ENCODE peak calls at places on chromosome 14, in nine cellular contexts. I, T, Y, F, N, E, X, C and W are unnamed samples.

GRCh38 chr14:64762044-64763034 is 58.1 kb downstream of the PLEKHG3 start:
- DNase-seq in F (no peak), C (peak; percentile 96), I (peak; percentile 65), N (peak; percentile 57), E (peak; percentile 93), X (peak; percentile 74), T (peak; percentile 85), Y (peak; percentile 76), W (peak; percentile 87)

GRCh38 chr14:90681889-90682429 is 134.3 kb downstream of the TTC7B start:
- DNase-seq in Y (no peak), I (no peak), X (no peak), T (no peak), N (no peak), C (no peak), E (no peak), F (no peak), W (no peak)

GRCh38 chr14:56659964-56660551 is 80.5 kb downstream of the TMEM260 start:
- DNase-seq in C (peak; percentile 62), T (peak; percentile 90), N (no peak), Y (no peak), F (no peak), E (peak; percentile 44), I (no peak), X (no peak), W (peak; percentile 39)

GRCh38 chr14:65329481-65329880 is 83.0 kb upstream of the FUT8 start:
- DNase-seq in I (no peak), T (no peak), Y (no peak), F (no peak), X (no peak), N (no peak), C (no peak), E (no peak), W (no peak)

GRCh38 chr14:72742682-72743195 is 151.2 kb downstream of the DPF3 start:
- DNase-seq in E (no peak), I (no peak), C (no peak), F (no peak), N (peak; percentile 10), X (no peak), T (no peak), Y (no peak), W (no peak)

GRCh38 chr14:67513631-67514108 is 19.4 kb upstream of the PLEKHH1 start:
- DNase-seq in I (no peak), Y (no peak), E (no peak), T (no peak), C (no peak), X (peak; percentile 51), N (no peak), F (no peak), W (no peak)

GRCh38 chr14:35438910-35439713 is 34.6 kb upstream of the NFKBIA start:
- DNase-seq in C (no peak), T (peak; percentile 37), E (no peak), N (no peak), F (no peak), Y (no peak), I (no peak), X (no peak), W (no peak)

GRCh38 chr14:100435459-100435858 is 112.3 kb downstream of the SLC25A47 start:
- DNase-seq in E (no peak), T (no peak), F (no peak), N (no peak), X (no peak), C (no peak), I (no peak), Y (no peak), W (no peak)

GRCh38 chr14:23121401-23121800 is 2.3 kb upstream of the CEBPE start:
- DNase-seq in Y (no peak), N (no peak), I (no peak), X (peak; percentile 74), F (no peak), T (no peak), E (peak; percentile 82), C (peak; percentile 57), W (peak; percentile 47)

GRCh38 chr14:77185093-77185465 is 3.5 kb downstream of the TMEM63C start:
- DNase-seq in I (no peak), F (no peak), N (no peak), T (no peak), Y (no peak), X (no peak), E (no peak), C (no peak), W (no peak)

GRCh38 chr14:105737504-105738246 is 211.3 kb downstream of the TMEM121 start:
- DNase-seq in I (no peak), Y (no peak), E (no peak), N (no peak), F (no peak), T (no peak), C (no peak), X (no peak), W (no peak)

GRCh38 chr14:105733081-105734065 is 207.0 kb downstream of the TMEM121 start:
- DNase-seq in I (no peak), C (no peak), T (no peak), Y (no peak), X (no peak), E (no peak), N (no peak), F (no peak), W (no peak)

GRCh38 chr14:105742531-105742848 is 216.1 kb downstream of the TMEM121 start:
- DNase-seq in T (no peak), C (no peak), F (no peak), N (no peak), Y (no peak), X (no peak), I (no peak), E (no peak), W (no peak)

GRCh38 chr14:105739331-105740102 is 213.1 kb downstream of the TMEM121 start:
- DNase-seq in E (no peak), Y (no peak), T (no peak), N (no peak), F (no peak), C (no peak), I (no peak), X (no peak), W (no peak)

GRCh38 chr14:105738638-105739037 is 212.3 kb downstream of the TMEM121 start:
- DNase-seq in Y (no peak), I (no peak), X (no peak), E (no peak), F (no peak), C (no peak), T (no peak), N (no peak), W (no peak)
- TF ChIP-seq CTCF in Y (no peak), I (no peak), X (no peak), E (no peak), F (no peak), C (no peak), T (no peak), N (no peak), W (no peak)

GRCh38 chr14:95707327-95707726 is 6.6 kb downstream of the TCL1A start:
- DNase-seq in N (no peak), F (no peak), E (no peak), C (no peak), Y (no peak), X (no peak), T (no peak), I (no peak), W (no peak)
- H3K4me3 ChIP-seq in N (no peak overlapping the region), F (no peak overlapping the region), E (no peak overlapping the region), C (no peak overlapping the region), Y (no peak overlapping the region), X (no peak overlapping the region), T (no peak overlapping the region), I (no peak overlapping the region), W (no peak overlapping the region)

GRCh38 chr14:74134484-74134883 is 49.7 kb downstream of the LIN52 start:
- DNase-seq in N (no peak), X (no peak), C (no peak), E (no peak), Y (no peak), I (no peak), F (no peak), T (no peak), W (no peak)
- H3K27ac ChIP-seq in N (no peak overlapping the region), X (peak overlapping the region; percentile 77), C (no peak overlapping the region), E (no peak overlapping the region), Y (no peak overlapping the region), I (no peak overlapping the region), F (no peak overlapping the region), T (no peak overlapping the region), W (no peak overlapping the region)

GRCh38 chr14:53630336-53630735 is 326.3 kb downstream of the BMP4 start:
- DNase-seq in I (no peak), E (peak; percentile 44), Y (no peak), X (no peak), F (no peak), N (no peak), C (no peak), T (peak; percentile 72), W (no peak)

GRCh38 chr14:53626771-53627170 is 329.9 kb downstream of the BMP4 start:
- DNase-seq in C (no peak), T (no peak), N (no peak), I (no peak), E (no peak), Y (no peak), X (no peak), F (no peak), W (no peak)

DNA sequence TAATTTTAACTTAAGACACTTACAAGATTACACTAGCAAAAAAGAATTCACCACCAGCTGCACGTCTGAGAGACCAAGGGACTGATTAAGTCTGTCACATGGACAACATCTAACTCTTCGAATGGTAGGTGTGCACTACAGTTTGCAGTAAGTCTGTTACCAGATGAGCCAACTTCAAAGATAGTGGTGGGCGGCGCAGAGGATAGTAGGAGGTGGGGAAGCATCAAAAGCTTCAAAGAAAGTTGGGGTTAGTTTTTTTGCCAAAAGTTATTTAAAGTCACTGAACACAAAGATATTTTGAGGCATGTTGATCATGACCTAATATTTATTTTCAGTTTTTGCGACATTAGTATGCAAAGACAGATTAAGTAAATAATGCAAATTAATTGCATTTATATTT is 327.9 kb downstream of the BMP4 start:
- DNase-seq in N (no peak), X (no peak), E (no peak), F (no peak), C (no peak), Y (no peak), I (no peak), T (no peak), W (no peak)
- TF ChIP-seq CTCF in N (no peak), X (no peak), E (no peak), F (no peak), C (no peak), Y (no peak), I (no peak), T (no peak), W (no peak)

GRCh38 chr14:89303452-89304435 is 113.3 kb downstream of the FOXN3 start:
- DNase-seq in C (peak; percentile 95), T (peak; percentile 81), F (no peak), E (peak; percentile 89), I (peak; percentile 65), X (peak; percentile 80), N (peak; percentile 50), Y (peak; percentile 73), W (peak; percentile 73)
- H3K4me3 ChIP-seq in C (peak overlapping the region; percentile 26), T (no peak overlapping the region), F (no peak overlapping the region), E (peak overlapping the region; percentile 39), I (peak overlapping the region; percentile 7), X (peak overlapping the region; percentile 23), N (no peak overlapping the region), Y (peak overlapping the region; percentile 29), W (peak overlapping the region; percentile 18)

GRCh38 chr14:80425686-80426085 is 214.4 kb upstream of the DIO2 start:
- DNase-seq in N (no peak), E (peak; percentile 100), F (no peak), I (no peak), X (no peak), T (peak; percentile 3), C (peak; percentile 100), Y (no peak), W (peak; percentile 98)
- H3K27ac ChIP-seq in N (no peak overlapping the region), E (peak overlapping the region; percentile 22), F (no peak overlapping the region), I (no peak overlapping the region), X (no peak overlapping the region), T (no peak overlapping the region), C (no peak overlapping the region), Y (no peak overlapping the region), W (peak overlapping the region; percentile 57)